ENCODE peak calls at places on chromosomes 5 and 9, in ten cellular contexts. One of them, this sample, is unnamed.

GRCh38 chr5:67494186-67494842 is 297.7 kb upstream of the CD180 start:
- DNase-seq in fibroblast of lung: peak
- DNase-seq in keratinocyte: no peak
- DNase-seq in esophagus squamous epithelium: no peak
- DNase-seq in cardiac muscle cell: no peak
- DNase-seq in nephron progenitor cell: no peak
- DNase-seq in AG09309: no peak
- DNase-seq in uterus: peak
- DNase-seq in RWPE1: no peak
- DNase-seq in fibroblast of mammary gland: peak
- DNase-seq in this sample: peak

GRCh38 chr9:93480262-93480661 is 26.9 kb upstream of the FAM120AOS start:
- DNase-seq in fibroblast of lung: no peak
- DNase-seq in keratinocyte: no peak
- DNase-seq in esophagus squamous epithelium: no peak
- DNase-seq in cardiac muscle cell: no peak
- DNase-seq in nephron progenitor cell: no peak
- DNase-seq in AG09309: no peak
- DNase-seq in uterus: no peak
- DNase-seq in RWPE1: no peak
- DNase-seq in fibroblast of mammary gland: no peak
- DNase-seq in this sample: no peak

GRCh38 chr5:113043491-113043931 is 66.9 kb downstream of the DCP2 start:
- DNase-seq in fibroblast of lung: peak
- DNase-seq in keratinocyte: no peak
- DNase-seq in esophagus squamous epithelium: no peak
- DNase-seq in cardiac muscle cell: peak
- DNase-seq in nephron progenitor cell: peak
- DNase-seq in AG09309: no peak
- DNase-seq in uterus: peak
- DNase-seq in RWPE1: peak
- DNase-seq in fibroblast of mammary gland: peak
- DNase-seq in this sample: no peak

GRCh38 chr9:133005957-133006356 is 24.8 kb upstream of the GTF3C5 start:
- DNase-seq in fibroblast of lung: no peak
- DNase-seq in keratinocyte: no peak
- DNase-seq in esophagus squamous epithelium: no peak
- DNase-seq in cardiac muscle cell: no peak
- DNase-seq in nephron progenitor cell: no peak
- DNase-seq in AG09309: no peak
- DNase-seq in uterus: no peak
- DNase-seq in RWPE1: no peak
- DNase-seq in fibroblast of mammary gland: no peak
- DNase-seq in this sample: no peak

GRCh38 chr9:35767458-35767857 is 13.4 kb upstream of the MSMP start:
- DNase-seq in fibroblast of lung: no peak
- DNase-seq in keratinocyte: no peak
- DNase-seq in esophagus squamous epithelium: no peak
- DNase-seq in cardiac muscle cell: no peak
- DNase-seq in nephron progenitor cell: no peak
- DNase-seq in AG09309: no peak
- DNase-seq in uterus: no peak
- DNase-seq in RWPE1: no peak
- DNase-seq in fibroblast of mammary gland: no peak
- DNase-seq in this sample: no peak

GRCh38 chr5:151150484-151151262 is 6.9 kb downstream of the ANXA6 start:
- DNase-seq in fibroblast of lung: peak
- DNase-seq in keratinocyte: no peak
- DNase-seq in esophagus squamous epithelium: no peak
- DNase-seq in cardiac muscle cell: peak
- DNase-seq in nephron progenitor cell: peak
- DNase-seq in AG09309: no peak
- DNase-seq in uterus: peak
- DNase-seq in RWPE1: no peak
- DNase-seq in fibroblast of mammary gland: peak
- DNase-seq in this sample: no peak

GRCh38 chr9:133117271-133118178 is 3.5 kb downstream of the RALGDS start:
- DNase-seq in fibroblast of lung: peak
- DNase-seq in keratinocyte: no peak
- DNase-seq in esophagus squamous epithelium: no peak
- DNase-seq in cardiac muscle cell: peak
- DNase-seq in nephron progenitor cell: no peak
- DNase-seq in AG09309: no peak
- DNase-seq in uterus: no peak
- DNase-seq in RWPE1: no peak
- DNase-seq in fibroblast of mammary gland: peak
- DNase-seq in this sample: no peak

GRCh38 chr9:74414325-74414724 is 82.8 kb upstream of the RORB start:
- DNase-seq in fibroblast of lung: no peak
- DNase-seq in keratinocyte: no peak
- DNase-seq in esophagus squamous epithelium: no peak
- DNase-seq in cardiac muscle cell: no peak
- DNase-seq in nephron progenitor cell: no peak
- DNase-seq in AG09309: no peak
- DNase-seq in uterus: no peak
- DNase-seq in RWPE1: no peak
- DNase-seq in fibroblast of mammary gland: no peak
- DNase-seq in this sample: no peak

DNA sequence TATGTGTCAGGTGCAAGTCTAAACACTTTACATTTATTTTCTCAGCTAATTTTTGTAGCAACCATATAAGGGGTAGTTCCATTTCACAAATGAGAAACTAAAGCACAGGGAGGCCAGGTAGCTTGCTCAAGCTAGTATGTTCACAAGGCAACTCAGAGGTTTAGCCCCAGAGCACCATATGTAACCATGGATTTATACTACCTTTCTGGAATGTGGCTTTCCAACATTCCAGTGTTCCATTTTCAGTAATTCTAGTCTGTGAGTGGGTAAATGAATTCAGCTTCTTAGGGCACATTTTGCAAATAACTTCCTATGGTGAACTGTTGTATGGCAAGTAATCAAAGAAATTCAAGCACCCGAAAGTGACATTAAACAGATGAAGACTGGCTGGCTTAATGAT is 25.0 kb upstream of the CAST start:
- DNase-seq in fibroblast of lung: no peak
- DNase-seq in keratinocyte: no peak
- DNase-seq in esophagus squamous epithelium: no peak
- DNase-seq in cardiac muscle cell: no peak
- DNase-seq in nephron progenitor cell: no peak
- DNase-seq in AG09309: no peak
- DNase-seq in uterus: no peak
- DNase-seq in RWPE1: no peak
- DNase-seq in fibroblast of mammary gland: no peak
- DNase-seq in this sample: no peak
- TF ChIP-seq CTCF in fibroblast of lung: no peak
- TF ChIP-seq CTCF in keratinocyte: no peak
- TF ChIP-seq CTCF in esophagus squamous epithelium: no peak
- TF ChIP-seq CTCF in cardiac muscle cell: no peak
- TF ChIP-seq CTCF in nephron progenitor cell: no peak
- TF ChIP-seq CTCF in AG09309: no peak
- TF ChIP-seq CTCF in uterus: no peak
- TF ChIP-seq CTCF in RWPE1: no peak
- TF ChIP-seq CTCF in fibroblast of mammary gland: no peak
- TF ChIP-seq CTCF in this sample: no peak

GRCh38 chr5:61331407-61332368 is at the start of gene ZSWIM6:
- DNase-seq in fibroblast of lung: peak
- DNase-seq in keratinocyte: peak
- DNase-seq in esophagus squamous epithelium: peak
- DNase-seq in cardiac muscle cell: peak
- DNase-seq in nephron progenitor cell: peak
- DNase-seq in AG09309: peak
- DNase-seq in uterus: peak
- DNase-seq in RWPE1: peak
- DNase-seq in fibroblast of mammary gland: peak
- DNase-seq in this sample: peak

GRCh38 chr5:61330341-61330878 is 1.6 kb upstream of the ZSWIM6 start:
- DNase-seq in fibroblast of lung: peak
- DNase-seq in keratinocyte: no peak
- DNase-seq in esophagus squamous epithelium: no peak
- DNase-seq in cardiac muscle cell: peak
- DNase-seq in nephron progenitor cell: no peak
- DNase-seq in AG09309: no peak
- DNase-seq in uterus: peak
- DNase-seq in RWPE1: peak
- DNase-seq in fibroblast of mammary gland: peak
- DNase-seq in this sample: no peak

GRCh38 chr5:61332369-61332745 is 299 bp downstream of the ZSWIM6 start:
- DNase-seq in fibroblast of lung: no peak
- DNase-seq in keratinocyte: no peak
- DNase-seq in esophagus squamous epithelium: no peak
- DNase-seq in cardiac muscle cell: peak
- DNase-seq in nephron progenitor cell: no peak
- DNase-seq in AG09309: no peak
- DNase-seq in uterus: no peak
- DNase-seq in RWPE1: no peak
- DNase-seq in fibroblast of mammary gland: no peak
- DNase-seq in this sample: no peak

GRCh38 chr5:61329729-61330128 is 2.3 kb upstream of the ZSWIM6 start:
- DNase-seq in fibroblast of lung: peak
- DNase-seq in keratinocyte: no peak
- DNase-seq in esophagus squamous epithelium: no peak
- DNase-seq in cardiac muscle cell: no peak
- DNase-seq in nephron progenitor cell: no peak
- DNase-seq in AG09309: no peak
- DNase-seq in uterus: no peak
- DNase-seq in RWPE1: peak
- DNase-seq in fibroblast of mammary gland: no peak
- DNase-seq in this sample: no peak

DNA sequence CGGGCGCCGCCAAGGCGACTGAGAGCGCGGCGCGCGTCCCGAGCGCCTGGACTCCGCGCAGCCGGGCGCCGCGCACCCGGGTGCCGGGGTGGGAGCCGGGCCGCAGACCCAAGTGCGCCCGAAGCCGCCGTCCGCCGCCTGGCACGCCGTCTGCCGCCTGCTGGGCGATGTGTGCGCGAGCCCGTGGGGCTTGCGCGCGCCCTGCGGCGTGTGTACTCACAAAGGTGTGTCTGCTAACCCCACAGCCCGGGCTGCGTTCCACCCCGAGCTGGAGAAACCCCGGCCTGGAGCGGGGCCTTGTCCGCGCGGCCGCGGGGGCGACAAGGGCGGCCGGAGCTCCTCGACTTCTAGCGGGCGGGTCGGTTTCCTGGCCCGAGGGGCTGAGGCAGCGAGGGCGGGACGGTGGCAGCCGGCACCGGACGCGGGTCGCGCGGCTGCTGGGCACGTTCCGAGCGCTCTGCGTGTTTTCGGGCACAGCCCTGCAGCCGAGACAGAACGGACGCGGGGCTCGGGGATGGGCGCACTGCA is 1.1 kb upstream of the ZSWIM6 start:
- DNase-seq in fibroblast of lung: peak
- DNase-seq in keratinocyte: no peak
- DNase-seq in esophagus squamous epithelium: peak
- DNase-seq in cardiac muscle cell: peak
- DNase-seq in nephron progenitor cell: peak
- DNase-seq in AG09309: no peak
- DNase-seq in uterus: peak
- DNase-seq in RWPE1: peak
- DNase-seq in fibroblast of mammary gland: peak
- DNase-seq in this sample: peak
- TF ChIP-seq CTCF in fibroblast of lung: peak
- TF ChIP-seq CTCF in keratinocyte: peak
- TF ChIP-seq CTCF in esophagus squamous epithelium: peak
- TF ChIP-seq CTCF in cardiac muscle cell: peak
- TF ChIP-seq CTCF in nephron progenitor cell: no peak
- TF ChIP-seq CTCF in AG09309: peak
- TF ChIP-seq CTCF in uterus: peak
- TF ChIP-seq CTCF in RWPE1: peak
- TF ChIP-seq CTCF in fibroblast of mammary gland: peak
- TF ChIP-seq CTCF in this sample: peak

GRCh38 chr5:172097356-172097755 is 90.7 kb downstream of the STK10 start:
- DNase-seq in fibroblast of lung: no peak
- DNase-seq in keratinocyte: no peak
- DNase-seq in esophagus squamous epithelium: no peak
- DNase-seq in cardiac muscle cell: peak
- DNase-seq in nephron progenitor cell: no peak
- DNase-seq in AG09309: no peak
- DNase-seq in uterus: no peak
- DNase-seq in RWPE1: no peak
- DNase-seq in fibroblast of mammary gland: no peak
- DNase-seq in this sample: peak

GRCh38 chr5:172093559-172093958 is 87.1 kb upstream of the FBXW11 start:
- DNase-seq in fibroblast of lung: no peak
- DNase-seq in keratinocyte: no peak
- DNase-seq in esophagus squamous epithelium: no peak
- DNase-seq in cardiac muscle cell: no peak
- DNase-seq in nephron progenitor cell: no peak
- DNase-seq in AG09309: no peak
- DNase-seq in uterus: no peak
- DNase-seq in RWPE1: no peak
- DNase-seq in fibroblast of mammary gland: no peak
- DNase-seq in this sample: peak

GRCh38 chr5:172093965-172094364 is 87.5 kb upstream of the FBXW11 start:
- DNase-seq in fibroblast of lung: no peak
- DNase-seq in keratinocyte: no peak
- DNase-seq in esophagus squamous epithelium: no peak
- DNase-seq in cardiac muscle cell: peak
- DNase-seq in nephron progenitor cell: no peak
- DNase-seq in AG09309: no peak
- DNase-seq in uterus: no peak
- DNase-seq in RWPE1: no peak
- DNase-seq in fibroblast of mammary gland: no peak
- DNase-seq in this sample: no peak

GRCh38 chr5:172096184-172096941 is 89.9 kb upstream of the FBXW11 start:
- DNase-seq in fibroblast of lung: peak
- DNase-seq in keratinocyte: no peak
- DNase-seq in esophagus squamous epithelium: no peak
- DNase-seq in cardiac muscle cell: no peak
- DNase-seq in nephron progenitor cell: peak
- DNase-seq in AG09309: no peak
- DNase-seq in uterus: no peak
- DNase-seq in RWPE1: no peak
- DNase-seq in fibroblast of mammary gland: no peak
- DNase-seq in this sample: peak

DNA sequence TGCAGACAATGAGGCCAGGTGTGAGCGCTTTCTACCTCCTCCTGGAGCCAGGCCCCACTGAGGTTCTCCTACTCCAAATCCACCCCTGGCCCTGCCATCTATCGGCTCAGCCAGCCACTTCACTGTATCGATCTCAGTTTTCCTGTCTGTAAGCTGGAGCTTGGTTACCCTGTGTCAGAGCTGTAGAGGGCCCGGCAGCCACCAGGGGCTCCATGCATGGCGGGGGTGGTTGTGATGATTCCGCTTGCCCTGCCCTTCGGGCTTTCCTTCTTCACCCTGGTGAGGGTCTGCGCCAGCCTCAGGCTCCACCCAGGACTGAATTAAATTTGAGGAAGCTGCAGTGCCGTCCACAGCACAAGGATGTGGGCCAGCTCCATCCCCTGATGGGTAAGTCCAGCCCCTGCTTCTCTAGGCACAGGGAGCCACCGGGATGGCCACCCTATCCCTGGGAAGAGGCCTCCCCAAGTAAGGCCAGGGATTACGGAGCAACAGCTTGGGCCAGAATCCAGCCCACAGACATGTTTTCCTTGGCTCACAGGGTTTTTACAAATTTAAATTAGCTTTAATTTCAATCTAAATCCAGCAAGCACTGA is 89.0 kb upstream of the FBXW11 start:
- DNase-seq in fibroblast of lung: peak
- DNase-seq in keratinocyte: no peak
- DNase-seq in esophagus squamous epithelium: no peak
- DNase-seq in cardiac muscle cell: no peak
- DNase-seq in nephron progenitor cell: no peak
- DNase-seq in AG09309: no peak
- DNase-seq in uterus: no peak
- DNase-seq in RWPE1: no peak
- DNase-seq in fibroblast of mammary gland: no peak
- DNase-seq in this sample: peak
- TF ChIP-seq CTCF in fibroblast of lung: no peak
- TF ChIP-seq CTCF in keratinocyte: no peak
- TF ChIP-seq CTCF in esophagus squamous epithelium: no peak
- TF ChIP-seq CTCF in cardiac muscle cell: no peak
- TF ChIP-seq CTCF in nephron progenitor cell: no peak
- TF ChIP-seq CTCF in AG09309: no peak
- TF ChIP-seq CTCF in uterus: no peak
- TF ChIP-seq CTCF in RWPE1: no peak
- TF ChIP-seq CTCF in fibroblast of mammary gland: no peak
- TF ChIP-seq CTCF in this sample: no peak

GRCh38 chr9:130861372-130862180 is 26.5 kb downstream of the ABL1 start:
- DNase-seq in fibroblast of lung: no peak
- DNase-seq in keratinocyte: no peak
- DNase-seq in esophagus squamous epithelium: no peak
- DNase-seq in cardiac muscle cell: no peak
- DNase-seq in nephron progenitor cell: no peak
- DNase-seq in AG09309: no peak
- DNase-seq in uterus: no peak
- DNase-seq in RWPE1: no peak
- DNase-seq in fibroblast of mammary gland: no peak
- DNase-seq in this sample: no peak

GRCh38 chr9:130862217-130862616 is 27.2 kb downstream of the ABL1 start:
- DNase-seq in fibroblast of lung: no peak
- DNase-seq in keratinocyte: no peak
- DNase-seq in esophagus squamous epithelium: no peak
- DNase-seq in cardiac muscle cell: no peak
- DNase-seq in nephron progenitor cell: no peak
- DNase-seq in AG09309: no peak
- DNase-seq in uterus: no peak
- DNase-seq in RWPE1: no peak
- DNase-seq in fibroblast of mammary gland: no peak
- DNase-seq in this sample: no peak

GRCh38 chr9:130862747-130863146 is 27.7 kb downstream of the ABL1 start:
- DNase-seq in fibroblast of lung: no peak
- DNase-seq in keratinocyte: no peak
- DNase-seq in esophagus squamous epithelium: no peak
- DNase-seq in cardiac muscle cell: no peak
- DNase-seq in nephron progenitor cell: no peak
- DNase-seq in AG09309: no peak
- DNase-seq in uterus: no peak
- DNase-seq in RWPE1: no peak
- DNase-seq in fibroblast of mammary gland: no peak
- DNase-seq in this sample: no peak

GRCh38 chr9:130858734-130859705 is 24.0 kb downstream of the ABL1 start:
- DNase-seq in fibroblast of lung: no peak
- DNase-seq in keratinocyte: no peak
- DNase-seq in esophagus squamous epithelium: no peak
- DNase-seq in cardiac muscle cell: no peak
- DNase-seq in nephron progenitor cell: no peak
- DNase-seq in AG09309: no peak
- DNase-seq in uterus: no peak
- DNase-seq in RWPE1: no peak
- DNase-seq in fibroblast of mammary gland: no peak
- DNase-seq in this sample: no peak

DNA sequence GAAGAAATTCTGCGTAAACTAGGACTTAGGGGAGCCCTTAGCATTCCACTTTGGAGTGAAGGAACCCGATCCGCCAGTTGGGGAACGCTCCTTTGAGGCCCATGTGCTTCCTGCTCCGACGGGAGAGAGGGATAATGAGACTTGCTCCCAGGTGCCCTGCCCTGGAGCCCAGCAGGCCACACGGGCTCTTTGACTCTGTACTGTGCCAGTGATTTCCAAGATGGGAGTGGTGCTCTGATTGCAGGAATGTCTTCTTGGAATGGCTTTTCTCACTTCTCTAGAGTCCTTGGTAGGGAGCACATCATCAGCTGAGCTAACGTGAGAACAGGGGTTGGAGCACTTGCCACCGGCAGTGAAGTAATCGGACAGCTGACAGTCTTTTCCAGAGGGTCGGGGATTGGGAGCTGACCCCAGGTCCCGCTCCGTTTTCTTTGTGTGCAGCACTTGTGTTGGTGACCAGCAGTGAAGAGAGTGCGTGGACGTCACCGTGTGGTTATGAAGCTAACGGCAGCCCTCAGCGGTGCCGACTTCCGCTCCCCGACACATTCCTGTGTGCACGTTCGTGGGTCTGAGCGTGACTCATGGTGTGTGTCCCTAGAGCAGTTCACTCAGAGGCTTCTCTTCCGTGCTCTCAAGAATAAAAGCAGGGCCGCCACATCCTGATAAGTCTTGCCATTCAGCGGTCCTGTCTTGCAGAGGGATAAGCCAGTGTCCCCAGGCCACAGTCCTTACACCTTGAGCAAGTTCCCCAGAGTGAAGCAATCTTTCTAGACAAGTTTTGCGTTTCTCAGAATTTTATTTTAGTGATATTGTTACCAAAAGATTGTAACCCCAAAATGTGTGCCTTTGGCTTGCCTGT is 25.6 kb downstream of the ABL1 start:
- DNase-seq in fibroblast of lung: peak
- DNase-seq in keratinocyte: no peak
- DNase-seq in esophagus squamous epithelium: no peak
- DNase-seq in cardiac muscle cell: peak
- DNase-seq in nephron progenitor cell: no peak
- DNase-seq in AG09309: peak
- DNase-seq in uterus: peak
- DNase-seq in RWPE1: peak
- DNase-seq in fibroblast of mammary gland: peak
- DNase-seq in this sample: peak
- TF ChIP-seq CTCF in fibroblast of lung: peak
- TF ChIP-seq CTCF in keratinocyte: peak
- TF ChIP-seq CTCF in esophagus squamous epithelium: no peak
- TF ChIP-seq CTCF in cardiac muscle cell: peak
- TF ChIP-seq CTCF in nephron progenitor cell: no peak
- TF ChIP-seq CTCF in AG09309: peak
- TF ChIP-seq CTCF in uterus: peak
- TF ChIP-seq CTCF in RWPE1: peak
- TF ChIP-seq CTCF in fibroblast of mammary gland: peak
- TF ChIP-seq CTCF in this sample: peak

This sample was measured in chondrocyte.